ENCODE peak calls at places on chromosomes 2 and 18, in ten cellular contexts. One of them, this sample, is unnamed.

GRCh38 chr2:154912215-154912614 is 213.7 kb downstream of the KCNJ3 start:
- DNase-seq in HEK293T: no peak
- DNase-seq in transverse colon: peak
- DNase-seq in stimulated activated CD4-positive, alpha-beta T cell treated with anti-CD3 and anti-CD28 coated beads, Interleukin-15, amount 100 ng/mL, for 1 hour: no peak
- DNase-seq in GM12864: no peak
- DNase-seq in lower leg skin: no peak
- DNase-seq in stimulated activated CD8-positive, alpha-beta memory T cell treated with anti-CD3 and anti-CD28 coated beads, Interleukin-12 subunit alpha, Interleukin-12 subunit beta, amount 100 ng/mL, for 4 hours: no peak
- DNase-seq in GM12892: no peak
- DNase-seq in CD4-positive, alpha-beta memory T cell: no peak
- DNase-seq in HepG2: no peak
- DNase-seq in this sample: no peak

GRCh38 chr2:69214898-69215297 is 172.1 kb downstream of the GFPT1 start:
- DNase-seq in GM12892: no peak
- DNase-seq in stimulated activated CD8-positive, alpha-beta memory T cell treated with anti-CD3 and anti-CD28 coated beads, Interleukin-12 subunit alpha, Interleukin-12 subunit beta, amount 100 ng/mL, for 4 hours: no peak
- DNase-seq in HepG2: peak
- DNase-seq in transverse colon: no peak
- DNase-seq in GM12864: no peak
- DNase-seq in stimulated activated CD4-positive, alpha-beta T cell treated with anti-CD3 and anti-CD28 coated beads, Interleukin-15, amount 100 ng/mL, for 1 hour: no peak
- DNase-seq in lower leg skin: no peak
- DNase-seq in CD4-positive, alpha-beta memory T cell: no peak
- DNase-seq in HEK293T: no peak
- DNase-seq in this sample: no peak

GRCh38 chr18:74183110-74183509 is 34.8 kb downstream of the TIMM21 start:
- DNase-seq in CD4-positive, alpha-beta memory T cell: no peak
- DNase-seq in transverse colon: no peak
- DNase-seq in GM12864: no peak
- DNase-seq in HEK293T: no peak
- DNase-seq in HepG2: no peak
- DNase-seq in stimulated activated CD8-positive, alpha-beta memory T cell treated with anti-CD3 and anti-CD28 coated beads, Interleukin-12 subunit alpha, Interleukin-12 subunit beta, amount 100 ng/mL, for 4 hours: no peak
- DNase-seq in GM12892: no peak
- DNase-seq in stimulated activated CD4-positive, alpha-beta T cell treated with anti-CD3 and anti-CD28 coated beads, Interleukin-15, amount 100 ng/mL, for 1 hour: no peak
- DNase-seq in lower leg skin: no peak
- DNase-seq in this sample: no peak

GRCh38 chr2:186874713-186875112 is 25.7 kb upstream of the ZSWIM2 start:
- DNase-seq in GM12864: no peak
- DNase-seq in HEK293T: no peak
- DNase-seq in HepG2: no peak
- DNase-seq in stimulated activated CD4-positive, alpha-beta T cell treated with anti-CD3 and anti-CD28 coated beads, Interleukin-15, amount 100 ng/mL, for 1 hour: no peak
- DNase-seq in GM12892: no peak
- DNase-seq in CD4-positive, alpha-beta memory T cell: no peak
- DNase-seq in stimulated activated CD8-positive, alpha-beta memory T cell treated with anti-CD3 and anti-CD28 coated beads, Interleukin-12 subunit alpha, Interleukin-12 subunit beta, amount 100 ng/mL, for 4 hours: no peak
- DNase-seq in transverse colon: no peak
- DNase-seq in lower leg skin: no peak
- DNase-seq in this sample: no peak

GRCh38 chr2:172972005-172972619 is 103.5 kb upstream of the MAP3K20 start:
- DNase-seq in GM12892: no peak
- DNase-seq in CD4-positive, alpha-beta memory T cell: peak
- DNase-seq in stimulated activated CD8-positive, alpha-beta memory T cell treated with anti-CD3 and anti-CD28 coated beads, Interleukin-12 subunit alpha, Interleukin-12 subunit beta, amount 100 ng/mL, for 4 hours: no peak
- DNase-seq in lower leg skin: no peak
- DNase-seq in HEK293T: peak
- DNase-seq in stimulated activated CD4-positive, alpha-beta T cell treated with anti-CD3 and anti-CD28 coated beads, Interleukin-15, amount 100 ng/mL, for 1 hour: no peak
- DNase-seq in transverse colon: peak
- DNase-seq in GM12864: no peak
- DNase-seq in HepG2: peak
- DNase-seq in this sample: no peak

GRCh38 chr2:113072584-113072983 is 4.8 kb downstream of the IL1F10 start:
- DNase-seq in stimulated activated CD4-positive, alpha-beta T cell treated with anti-CD3 and anti-CD28 coated beads, Interleukin-15, amount 100 ng/mL, for 1 hour: no peak
- DNase-seq in HEK293T: no peak
- DNase-seq in CD4-positive, alpha-beta memory T cell: no peak
- DNase-seq in GM12892: no peak
- DNase-seq in GM12864: no peak
- DNase-seq in HepG2: no peak
- DNase-seq in lower leg skin: no peak
- DNase-seq in stimulated activated CD8-positive, alpha-beta memory T cell treated with anti-CD3 and anti-CD28 coated beads, Interleukin-12 subunit alpha, Interleukin-12 subunit beta, amount 100 ng/mL, for 4 hours: no peak
- DNase-seq in transverse colon: no peak
- DNase-seq in this sample: no peak

GRCh38 chr2:240981871-240982800 is 16.3 kb upstream of the SNED1 start:
- DNase-seq in HEK293T: no peak
- DNase-seq in CD4-positive, alpha-beta memory T cell: no peak
- DNase-seq in stimulated activated CD8-positive, alpha-beta memory T cell treated with anti-CD3 and anti-CD28 coated beads, Interleukin-12 subunit alpha, Interleukin-12 subunit beta, amount 100 ng/mL, for 4 hours: no peak
- DNase-seq in lower leg skin: peak
- DNase-seq in GM12892: no peak
- DNase-seq in HepG2: no peak
- DNase-seq in stimulated activated CD4-positive, alpha-beta T cell treated with anti-CD3 and anti-CD28 coated beads, Interleukin-15, amount 100 ng/mL, for 1 hour: no peak
- DNase-seq in GM12864: no peak
- DNase-seq in transverse colon: peak
- DNase-seq in this sample: no peak

GRCh38 chr2:137157851-137158250 is 392.5 kb downstream of the THSD7B start:
- DNase-seq in stimulated activated CD4-positive, alpha-beta T cell treated with anti-CD3 and anti-CD28 coated beads, Interleukin-15, amount 100 ng/mL, for 1 hour: no peak
- DNase-seq in HEK293T: no peak
- DNase-seq in HepG2: no peak
- DNase-seq in transverse colon: no peak
- DNase-seq in GM12864: no peak
- DNase-seq in stimulated activated CD8-positive, alpha-beta memory T cell treated with anti-CD3 and anti-CD28 coated beads, Interleukin-12 subunit alpha, Interleukin-12 subunit beta, amount 100 ng/mL, for 4 hours: no peak
- DNase-seq in CD4-positive, alpha-beta memory T cell: no peak
- DNase-seq in GM12892: no peak
- DNase-seq in lower leg skin: no peak
- DNase-seq in this sample: no peak

GRCh38 chr2:70367722-70368323 is 66.0 kb upstream of the FAM136A start:
- DNase-seq in HEK293T: no peak
- DNase-seq in stimulated activated CD4-positive, alpha-beta T cell treated with anti-CD3 and anti-CD28 coated beads, Interleukin-15, amount 100 ng/mL, for 1 hour: no peak
- DNase-seq in lower leg skin: no peak
- DNase-seq in GM12864: no peak
- DNase-seq in stimulated activated CD8-positive, alpha-beta memory T cell treated with anti-CD3 and anti-CD28 coated beads, Interleukin-12 subunit alpha, Interleukin-12 subunit beta, amount 100 ng/mL, for 4 hours: no peak
- DNase-seq in GM12892: no peak
- DNase-seq in CD4-positive, alpha-beta memory T cell: no peak
- DNase-seq in transverse colon: peak
- DNase-seq in HepG2: no peak
- DNase-seq in this sample: no peak